ENCODE peak calls at places on chromosomes 1 and 21, in eight cellular contexts. One of them, this sample, is unnamed.
A peak's percentile ranks its signal among the peaks of the same experiment; 100 is the strongest.

GRCh38 chr1:15684042-15684461 is at the start of gene PLEKHM2:
- DNase-seq in epithelial cell of esophagus: peak; percentile 45
- DNase-seq in fibroblast of lung: peak; percentile 40
- DNase-seq in Calu3: peak; percentile 30
- DNase-seq in coronary artery: no peak
- DNase-seq in foreskin fibroblast: peak; percentile 44
- DNase-seq in heart left ventricle: peak; percentile 60
- DNase-seq in CD4-positive, alpha-beta T cell: peak; percentile 43
- DNase-seq in this sample: peak; percentile 91

GRCh38 chr1:17661546-17662157 is 93.5 kb upstream of the ACTL8 start:
- DNase-seq in epithelial cell of esophagus: peak; percentile 39
- DNase-seq in fibroblast of lung: peak; percentile 30
- DNase-seq in Calu3: peak; percentile 68
- DNase-seq in coronary artery: no peak
- DNase-seq in foreskin fibroblast: peak; percentile 30
- DNase-seq in heart left ventricle: peak; percentile 55
- DNase-seq in CD4-positive, alpha-beta T cell: peak; percentile 40
- DNase-seq in this sample: peak; percentile 83

GRCh38 chr1:21659099-21659923 is 9.8 kb downstream of the RAP1GAP start:
- DNase-seq in epithelial cell of esophagus: peak; percentile 60
- DNase-seq in fibroblast of lung: peak; percentile 51
- DNase-seq in Calu3: peak; percentile 80
- DNase-seq in coronary artery: no peak
- DNase-seq in foreskin fibroblast: no peak
- DNase-seq in heart left ventricle: peak; percentile 76
- DNase-seq in CD4-positive, alpha-beta T cell: peak; percentile 86
- DNase-seq in this sample: peak; percentile 97

GRCh38 chr1:248860007-248860406 is 1.1 kb upstream of the ZNF692 start:
- DNase-seq in epithelial cell of esophagus: no peak
- DNase-seq in fibroblast of lung: no peak
- DNase-seq in Calu3: no peak
- DNase-seq in coronary artery: no peak
- DNase-seq in foreskin fibroblast: no peak
- DNase-seq in heart left ventricle: no peak
- DNase-seq in CD4-positive, alpha-beta T cell: no peak
- DNase-seq in this sample: no peak

GRCh38 chr1:175269151-175269550 is 76.6 kb upstream of the KIAA0040 start:
- DNase-seq in epithelial cell of esophagus: peak; percentile 88
- DNase-seq in fibroblast of lung: no peak
- DNase-seq in Calu3: peak; percentile 40
- DNase-seq in coronary artery: no peak
- DNase-seq in foreskin fibroblast: no peak
- DNase-seq in heart left ventricle: no peak
- DNase-seq in CD4-positive, alpha-beta T cell: no peak
- DNase-seq in this sample: no peak

GRCh38 chr1:64597151-64597550 is 127.2 kb downstream of the CACHD1 start:
- DNase-seq in epithelial cell of esophagus: no peak
- DNase-seq in fibroblast of lung: no peak
- DNase-seq in Calu3: no peak
- DNase-seq in coronary artery: no peak
- DNase-seq in foreskin fibroblast: no peak
- DNase-seq in heart left ventricle: no peak
- DNase-seq in CD4-positive, alpha-beta T cell: no peak
- DNase-seq in this sample: no peak

GRCh38 chr1:112701227-112702066 is 5.5 kb downstream of the RHOC start:
- DNase-seq in epithelial cell of esophagus: no peak
- DNase-seq in fibroblast of lung: no peak
- DNase-seq in Calu3: no peak
- DNase-seq in coronary artery: peak; percentile 74
- DNase-seq in foreskin fibroblast: no peak
- DNase-seq in heart left ventricle: peak; percentile 42
- DNase-seq in CD4-positive, alpha-beta T cell: no peak
- DNase-seq in this sample: no peak

GRCh38 chr1:12514597-12514996 is 103.4 kb downstream of the DHRS3 start:
- DNase-seq in epithelial cell of esophagus: no peak
- DNase-seq in fibroblast of lung: no peak
- DNase-seq in Calu3: no peak
- DNase-seq in coronary artery: no peak
- DNase-seq in foreskin fibroblast: no peak
- DNase-seq in heart left ventricle: no peak
- DNase-seq in CD4-positive, alpha-beta T cell: no peak
- DNase-seq in this sample: no peak

GRCh38 chr1:116997666-116998065 is 3.9 kb upstream of the CD101 start:
- DNase-seq in epithelial cell of esophagus: no peak
- DNase-seq in fibroblast of lung: peak; percentile 32
- DNase-seq in Calu3: no peak
- DNase-seq in coronary artery: no peak
- DNase-seq in foreskin fibroblast: no peak
- DNase-seq in heart left ventricle: no peak
- DNase-seq in CD4-positive, alpha-beta T cell: no peak
- DNase-seq in this sample: no peak

GRCh38 chr21:14740692-14741091 is 194.6 kb upstream of the SAMSN1 start:
- DNase-seq in epithelial cell of esophagus: peak; percentile 42
- DNase-seq in fibroblast of lung: no peak
- DNase-seq in Calu3: no peak
- DNase-seq in coronary artery: no peak
- DNase-seq in foreskin fibroblast: no peak
- DNase-seq in heart left ventricle: no peak
- DNase-seq in CD4-positive, alpha-beta T cell: no peak
- DNase-seq in this sample: no peak

GRCh38 chr21:33334191-33334590 is 9.4 kb downstream of the IFNAR1 start:
- DNase-seq in epithelial cell of esophagus: no peak
- DNase-seq in fibroblast of lung: no peak
- DNase-seq in Calu3: no peak
- DNase-seq in coronary artery: no peak
- DNase-seq in foreskin fibroblast: no peak
- DNase-seq in heart left ventricle: no peak
- DNase-seq in CD4-positive, alpha-beta T cell: no peak
- DNase-seq in this sample: no peak

GRCh38 chr1:243474384-243474851 is 218.6 kb downstream of the SDCCAG8 start:
- DNase-seq in epithelial cell of esophagus: no peak
- DNase-seq in fibroblast of lung: no peak
- DNase-seq in Calu3: no peak
- DNase-seq in coronary artery: no peak
- DNase-seq in foreskin fibroblast: no peak
- DNase-seq in heart left ventricle: no peak
- DNase-seq in CD4-positive, alpha-beta T cell: no peak
- DNase-seq in this sample: no peak

GRCh38 chr1:46553506-46553905 is 2.1 kb upstream of the KNCN start:
- DNase-seq in epithelial cell of esophagus: no peak
- DNase-seq in fibroblast of lung: no peak
- DNase-seq in Calu3: no peak
- DNase-seq in coronary artery: no peak
- DNase-seq in foreskin fibroblast: no peak
- DNase-seq in heart left ventricle: no peak
- DNase-seq in CD4-positive, alpha-beta T cell: no peak
- DNase-seq in this sample: no peak

GRCh38 chr1:200837931-200838571 is 34.7 kb upstream of the GPR25 start:
- DNase-seq in epithelial cell of esophagus: peak; percentile 11
- DNase-seq in fibroblast of lung: peak; percentile 7
- DNase-seq in Calu3: no peak
- DNase-seq in coronary artery: no peak
- DNase-seq in foreskin fibroblast: peak; percentile 12
- DNase-seq in heart left ventricle: no peak
- DNase-seq in CD4-positive, alpha-beta T cell: no peak
- DNase-seq in this sample: peak; percentile 8

DNA sequence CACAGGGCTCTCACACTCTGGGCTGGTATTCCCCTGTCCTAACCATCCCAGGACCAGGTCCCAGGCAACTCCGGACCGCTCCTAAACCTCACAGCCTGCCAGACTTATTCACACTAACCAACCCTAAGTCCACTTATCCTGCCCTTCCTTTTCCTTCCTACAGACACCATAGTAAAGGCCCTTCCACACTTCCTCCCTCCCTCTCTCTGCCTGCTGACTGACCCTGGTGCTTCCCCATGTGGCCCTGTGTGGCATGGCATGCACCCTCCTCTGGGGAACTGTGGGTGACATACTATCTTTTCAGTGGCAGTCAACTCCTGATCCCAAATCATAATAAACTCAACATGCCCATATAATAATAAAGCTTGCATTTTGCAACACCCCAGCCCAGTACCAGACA is 155.1 kb upstream of the DNAH14 start:
- DNase-seq in epithelial cell of esophagus: no peak
- DNase-seq in fibroblast of lung: no peak
- DNase-seq in Calu3: peak; percentile 6
- DNase-seq in coronary artery: no peak
- DNase-seq in foreskin fibroblast: no peak
- DNase-seq in heart left ventricle: no peak
- DNase-seq in CD4-positive, alpha-beta T cell: no peak
- DNase-seq in this sample: no peak
- TF ChIP-seq CTCF in epithelial cell of esophagus: peak; percentile 33
- TF ChIP-seq CTCF in fibroblast of lung: peak; percentile 20
- TF ChIP-seq CTCF in Calu3: no peak
- TF ChIP-seq CTCF in coronary artery: no peak
- TF ChIP-seq CTCF in foreskin fibroblast: peak; percentile 4
- TF ChIP-seq CTCF in heart left ventricle: no peak
- TF ChIP-seq CTCF in CD4-positive, alpha-beta T cell: no peak
- TF ChIP-seq CTCF in this sample: no peak

GRCh38 chr1:24385160-24385939 is 28.2 kb downstream of the STPG1 start:
- DNase-seq in epithelial cell of esophagus: peak; percentile 80
- DNase-seq in fibroblast of lung: peak; percentile 79
- DNase-seq in Calu3: no peak
- DNase-seq in coronary artery: no peak
- DNase-seq in foreskin fibroblast: no peak
- DNase-seq in heart left ventricle: no peak
- DNase-seq in CD4-positive, alpha-beta T cell: peak; percentile 16
- DNase-seq in this sample: no peak
- TF ChIP-seq CTCF in epithelial cell of esophagus: peak; percentile 56
- TF ChIP-seq CTCF in fibroblast of lung: peak; percentile 36
- TF ChIP-seq CTCF in Calu3: no peak
- TF ChIP-seq CTCF in coronary artery: no peak
- TF ChIP-seq CTCF in foreskin fibroblast: peak; percentile 41
- TF ChIP-seq CTCF in heart left ventricle: no peak
- TF ChIP-seq CTCF in CD4-positive, alpha-beta T cell: peak; percentile 32
- TF ChIP-seq CTCF in this sample: peak; percentile 27

GRCh38 chr1:192099328-192099727 is 58.9 kb upstream of the RGS18 start:
- DNase-seq in epithelial cell of esophagus: no peak
- DNase-seq in fibroblast of lung: no peak
- DNase-seq in Calu3: no peak
- DNase-seq in coronary artery: no peak
- DNase-seq in foreskin fibroblast: no peak
- DNase-seq in heart left ventricle: no peak
- DNase-seq in CD4-positive, alpha-beta T cell: no peak
- DNase-seq in this sample: no peak
- TF ChIP-seq CTCF in epithelial cell of esophagus: no peak
- TF ChIP-seq CTCF in fibroblast of lung: no peak
- TF ChIP-seq CTCF in Calu3: no peak
- TF ChIP-seq CTCF in coronary artery: no peak
- TF ChIP-seq CTCF in foreskin fibroblast: no peak
- TF ChIP-seq CTCF in heart left ventricle: no peak
- TF ChIP-seq CTCF in CD4-positive, alpha-beta T cell: no peak
- TF ChIP-seq CTCF in this sample: no peak

GRCh38 chr1:41656088-41656487 is 171.6 kb upstream of the EDN2 start:
- DNase-seq in epithelial cell of esophagus: no peak
- DNase-seq in fibroblast of lung: no peak
- DNase-seq in Calu3: no peak
- DNase-seq in coronary artery: no peak
- DNase-seq in foreskin fibroblast: no peak
- DNase-seq in heart left ventricle: no peak
- DNase-seq in CD4-positive, alpha-beta T cell: no peak
- DNase-seq in this sample: no peak

GRCh38 chr1:41657101-41657500 is 172.6 kb upstream of the EDN2 start:
- DNase-seq in epithelial cell of esophagus: no peak
- DNase-seq in fibroblast of lung: no peak
- DNase-seq in Calu3: no peak
- DNase-seq in coronary artery: no peak
- DNase-seq in foreskin fibroblast: no peak
- DNase-seq in heart left ventricle: no peak
- DNase-seq in CD4-positive, alpha-beta T cell: no peak
- DNase-seq in this sample: no peak

GRCh38 chr1:41658444-41659158 is 174.1 kb upstream of the EDN2 start:
- DNase-seq in epithelial cell of esophagus: no peak
- DNase-seq in fibroblast of lung: no peak
- DNase-seq in Calu3: no peak
- DNase-seq in coronary artery: no peak
- DNase-seq in foreskin fibroblast: no peak
- DNase-seq in heart left ventricle: no peak
- DNase-seq in CD4-positive, alpha-beta T cell: no peak
- DNase-seq in this sample: no peak

GRCh38 chr1:41659159-41659495 is 174.6 kb upstream of the EDN2 start:
- DNase-seq in epithelial cell of esophagus: no peak
- DNase-seq in fibroblast of lung: no peak
- DNase-seq in Calu3: no peak
- DNase-seq in coronary artery: no peak
- DNase-seq in foreskin fibroblast: no peak
- DNase-seq in heart left ventricle: no peak
- DNase-seq in CD4-positive, alpha-beta T cell: no peak
- DNase-seq in this sample: no peak

DNA sequence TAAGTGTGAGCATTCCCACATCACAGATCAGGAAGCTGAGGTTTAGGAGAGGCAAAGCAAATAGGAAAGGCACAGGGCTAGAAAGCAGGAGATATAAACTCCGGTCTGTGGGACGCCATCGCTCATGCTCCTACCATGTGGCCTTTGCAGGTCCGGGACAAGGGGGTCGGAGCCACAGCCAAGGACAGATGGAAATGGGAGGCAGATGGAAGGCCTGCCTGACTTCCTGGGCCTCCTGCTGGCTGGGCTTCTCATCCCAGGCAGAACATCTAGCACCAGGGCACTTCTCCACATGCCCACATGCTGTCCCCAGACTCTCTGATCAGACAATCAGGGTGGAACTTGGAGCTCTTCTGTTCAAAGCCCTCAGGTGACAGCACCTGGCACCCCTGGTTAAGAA is 173.2 kb upstream of the EDN2 start:
- DNase-seq in epithelial cell of esophagus: no peak
- DNase-seq in fibroblast of lung: no peak
- DNase-seq in Calu3: no peak
- DNase-seq in coronary artery: no peak
- DNase-seq in foreskin fibroblast: no peak
- DNase-seq in heart left ventricle: no peak
- DNase-seq in CD4-positive, alpha-beta T cell: no peak
- DNase-seq in this sample: no peak
- TF ChIP-seq CTCF in epithelial cell of esophagus: no peak
- TF ChIP-seq CTCF in fibroblast of lung: no peak
- TF ChIP-seq CTCF in Calu3: no peak
- TF ChIP-seq CTCF in coronary artery: no peak
- TF ChIP-seq CTCF in foreskin fibroblast: no peak
- TF ChIP-seq CTCF in heart left ventricle: no peak
- TF ChIP-seq CTCF in CD4-positive, alpha-beta T cell: no peak
- TF ChIP-seq CTCF in this sample: no peak

DNA sequence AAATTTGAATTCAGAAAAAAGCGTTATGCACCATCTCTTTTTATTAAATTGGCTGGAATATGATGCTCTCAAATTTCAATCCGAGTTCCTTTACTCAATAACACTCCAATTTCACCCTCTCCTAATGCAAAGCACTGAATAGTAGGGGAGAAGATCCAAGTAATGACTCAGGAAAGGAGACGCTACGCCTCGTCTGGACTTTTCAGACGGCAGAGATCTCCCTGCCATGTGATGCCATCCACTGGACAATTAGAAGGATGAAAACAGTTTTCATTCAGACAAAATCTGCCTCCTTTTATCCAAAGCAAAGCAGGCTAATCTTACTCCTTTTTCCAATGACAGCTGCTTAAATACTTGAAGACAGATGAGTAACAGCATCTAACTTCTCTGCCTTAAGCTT is 242.4 kb upstream of the GREM2 start:
- DNase-seq in epithelial cell of esophagus: peak; percentile 1
- DNase-seq in fibroblast of lung: peak; percentile 60
- DNase-seq in Calu3: no peak
- DNase-seq in coronary artery: no peak
- DNase-seq in foreskin fibroblast: peak; percentile 30
- DNase-seq in heart left ventricle: no peak
- DNase-seq in CD4-positive, alpha-beta T cell: no peak
- DNase-seq in this sample: no peak
- TF ChIP-seq CTCF in epithelial cell of esophagus: no peak
- TF ChIP-seq CTCF in fibroblast of lung: no peak
- TF ChIP-seq CTCF in Calu3: no peak
- TF ChIP-seq CTCF in coronary artery: no peak
- TF ChIP-seq CTCF in foreskin fibroblast: no peak
- TF ChIP-seq CTCF in heart left ventricle: no peak
- TF ChIP-seq CTCF in CD4-positive, alpha-beta T cell: no peak
- TF ChIP-seq CTCF in this sample: no peak